ENCODE peak calls at places on chromosomes 1 and 21, in ten cellular contexts. R, U, L, A, B, S, M, C, F and X are unnamed samples.

GRCh38 chr1:30754684-30755171 is 2.8 kb downstream of the LAPTM5 start:
- DNase-seq in M (no peak), U (no peak), C (no peak), F (no peak), B (peak), S (no peak), A (no peak), R (no peak), L (no peak), X (no peak)

GRCh38 chr1:178634445-178634844 is 90.6 kb upstream of the RALGPS2 start:
- DNase-seq in L (no peak), C (no peak), B (no peak), A (no peak), U (no peak), F (no peak), S (peak), R (no peak), M (no peak), X (no peak)

GRCh38 chr21:33881689-33882440 is 33.7 kb downstream of the ATP5PO start:
- DNase-seq in C (no peak), U (no peak), L (no peak), S (no peak), B (no peak), A (no peak), M (no peak), R (no peak), F (no peak), X (no peak)

GRCh38 chr1:43796111-43796581 is 88.8 kb downstream of the ST3GAL3 start:
- DNase-seq in C (peak), R (no peak), U (no peak), S (no peak), F (peak), A (no peak), M (no peak), B (no peak), L (no peak), X (peak)

GRCh38 chr1:94927405-94928175 is 680 bp upstream of the CNN3 start:
- DNase-seq in M (no peak), L (no peak), R (no peak), B (no peak), S (no peak), A (no peak), C (peak), U (no peak), F (peak), X (no peak)

GRCh38 chr1:150151291-150152181 is 1.8 kb downstream of the PLEKHO1 start:
- DNase-seq in L (no peak), C (peak), S (no peak), F (peak), M (peak), A (no peak), R (peak), U (no peak), B (peak), X (no peak)

GRCh38 chr1:215416497-215416896 is 150.6 kb upstream of the KCTD3 start:
- DNase-seq in C (no peak), R (no peak), B (no peak), M (no peak), A (no peak), S (no peak), L (no peak), F (no peak), U (no peak), X (no peak)

GRCh38 chr1:98854137-98854536 is 150.5 kb downstream of the PLPPR5 start:
- DNase-seq in U (no peak), L (no peak), F (no peak), M (peak), C (no peak), S (no peak), B (no peak), R (no peak), A (no peak), X (no peak)

GRCh38 chr1:11507309-11507708 is 28.4 kb downstream of the DISP3 start:
- DNase-seq in F (no peak), C (no peak), U (no peak), R (no peak), M (no peak), B (no peak), S (no peak), L (no peak), A (no peak), X (no peak)

GRCh38 chr1:111747282-111747734 is 8.1 kb upstream of the INKA2 start:
- DNase-seq in F (peak), L (peak), M (peak), R (peak), C (peak), A (peak), S (no peak), U (no peak), B (peak), X (no peak)

GRCh38 chr1:88801575-88802208 is 89.7 kb downstream of the GTF2B start:
- DNase-seq in L (no peak), M (no peak), R (no peak), F (no peak), U (no peak), A (peak), S (no peak), C (peak), B (no peak), X (no peak)

GRCh38 chr1:159925713-159926066 is 383 bp upstream of the TAGLN2 start:
- DNase-seq in F (peak), C (no peak), B (peak), L (no peak), A (no peak), R (no peak), U (no peak), S (peak), M (no peak), X (no peak)

GRCh38 chr1:150067184-150068182 is at the start of gene VPS45:
- DNase-seq in M (peak), R (peak), C (peak), U (peak), F (peak), A (peak), B (peak), L (peak), S (peak), X (peak)

GRCh38 chr1:100793661-100794060 is 74.1 kb downstream of the VCAM1 start:
- DNase-seq in L (no peak), R (no peak), A (no peak), B (no peak), C (no peak), U (no peak), M (no peak), S (no peak), F (no peak), X (no peak)

GRCh38 chr21:17390575-17390974 is 122.3 kb upstream of the CXADR start:
- DNase-seq in R (no peak), C (no peak), U (no peak), L (no peak), B (no peak), A (no peak), M (no peak), S (no peak), F (no peak), X (no peak)

GRCh38 chr1:108125312-108126138 is 74.6 kb downstream of the SLC25A24 start:
- DNase-seq in L (peak), S (peak), A (peak), M (peak), B (peak), C (peak), U (peak), R (peak), F (peak), X (peak)

GRCh38 chr1:236160540-236161127 is 18.3 kb downstream of the GPR137B start:
- DNase-seq in S (no peak), U (no peak), R (no peak), F (no peak), L (no peak), M (no peak), C (no peak), B (no peak), A (no peak), X (no peak)

GRCh38 chr1:5648410-5649165 is 343.6 kb downstream of the NPHP4 start:
- DNase-seq in F (no peak), L (no peak), U (no peak), S (no peak), A (no peak), B (no peak), C (no peak), R (no peak), M (no peak), X (no peak)

GRCh38 chr1:220906561-220907334 is 27.5 kb downstream of the HLX start:
- DNase-seq in B (no peak), C (no peak), A (peak), F (peak), U (no peak), M (no peak), S (peak), L (no peak), R (no peak), X (peak)

GRCh38 chr1:56072310-56072709 is 507.1 kb downstream of the PLPP3 start:
- DNase-seq in L (no peak), F (no peak), S (no peak), B (no peak), R (no peak), M (no peak), A (no peak), U (no peak), C (no peak), X (no peak)